ENCODE peak calls at places on chromosomes 4 and X, in seven cellular contexts. N is left ventricle myocardium inferior, Q is neural progenitor cell, J is astrocyte, O is HFF-Myc, H is astrocyte of the spinal cord, G is AG04450. C is an unnamed sample.

GRCh38 chr4:91596683-91597082 is 707.1 kb upstream of the GRID2 start:
- DNase-seq in N (no peak), Q (no peak), J (no peak), O (no peak), H (no peak), G (no peak), C (no peak)

GRCh38 chr4:165905405-165906027 is 32.5 kb downstream of the TLL1 start:
- DNase-seq in N (no peak), Q (no peak), J (peak; percentile 4), O (no peak), H (no peak), G (no peak), C (no peak)

GRCh38 chr4:30538794-30539193 is 181.4 kb upstream of the PCDH7 start:
- DNase-seq in N (no peak), Q (no peak), J (no peak), O (no peak), H (no peak), G (no peak), C (no peak)

GRCh38 chr4:180436366-180436765 is 1806.8 kb upstream of the TENM3 start:
- DNase-seq in N (no peak), Q (no peak), J (no peak), O (no peak), H (no peak), G (no peak), C (no peak)

GRCh38 chr4:10023806-10024205 is 2.5 kb upstream of the SLC2A9 start:
- DNase-seq in N (no peak), Q (no peak), J (no peak), O (no peak), H (no peak), G (no peak), C (no peak)

GRCh38 chr4:11503166-11503565 is 74.5 kb upstream of the HS3ST1 start:
- DNase-seq in N (peak; percentile 70), Q (no peak), J (no peak), O (no peak), H (no peak), G (no peak), C (no peak)

GRCh38 chr4:114558446-114559020 is 40.1 kb upstream of the UGT8 start:
- DNase-seq in N (no peak), Q (peak; percentile 18), J (no peak), O (no peak), H (peak; percentile 31), G (no peak), C (no peak)

GRCh38 chrX:2848806-2849420 is 20.2 kb downstream of the GYG2 start:
- DNase-seq in N (no peak), Q (no peak), J (peak; percentile 73), O (no peak), H (peak; percentile 57), G (no peak), C (no peak)

GRCh38 chr4:89268572-89269180 is 38.9 kb downstream of the GPRIN3 start:
- DNase-seq in N (no peak), Q (no peak), J (peak; percentile 4), O (no peak), H (no peak), G (no peak), C (no peak)

GRCh38 chr4:52889354-52889753 is 27.2 kb downstream of the RASL11B start:
- DNase-seq in N (no peak), Q (no peak), J (no peak), O (no peak), H (no peak), G (no peak), C (no peak)

GRCh38 chr4:59553063-59553738 is 1646.9 kb upstream of the ADGRL3 start:
- DNase-seq in N (no peak), Q (no peak), J (peak; percentile 25), O (no peak), H (no peak), G (no peak), C (no peak)

DNA sequence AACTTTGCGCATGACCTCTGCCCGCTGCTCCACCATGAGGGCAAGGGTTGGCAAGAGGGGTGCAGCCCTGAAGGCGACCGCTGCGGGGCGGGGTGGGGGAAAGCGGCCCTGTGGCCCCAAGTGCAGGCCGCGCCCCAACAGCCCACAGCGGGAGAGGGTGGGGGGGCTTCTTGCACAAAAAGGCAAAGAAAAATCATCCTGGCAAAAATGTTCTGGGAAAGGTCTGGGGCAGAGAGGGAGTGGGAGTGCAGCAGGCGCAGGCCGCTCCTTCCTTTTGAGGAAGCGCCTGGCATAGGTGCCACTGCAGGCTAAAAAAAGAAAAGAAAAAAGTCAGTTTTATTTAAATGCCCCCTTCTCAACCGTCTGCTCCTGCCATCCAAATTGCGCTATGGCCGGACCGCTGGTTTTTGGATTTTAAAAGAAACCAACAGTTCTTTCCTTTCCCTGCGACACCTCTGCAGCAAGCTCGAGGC is 1.4 kb downstream of the ARX start:
- DNase-seq in N (no peak), Q (peak; percentile 34), J (no peak), O (no peak), H (no peak), G (no peak), C (no peak)
- TF ChIP-seq CTCF in N (no peak), Q (peak; percentile 25), J (no peak), O (no peak), H (no peak), G (no peak), C (no peak)

DNA sequence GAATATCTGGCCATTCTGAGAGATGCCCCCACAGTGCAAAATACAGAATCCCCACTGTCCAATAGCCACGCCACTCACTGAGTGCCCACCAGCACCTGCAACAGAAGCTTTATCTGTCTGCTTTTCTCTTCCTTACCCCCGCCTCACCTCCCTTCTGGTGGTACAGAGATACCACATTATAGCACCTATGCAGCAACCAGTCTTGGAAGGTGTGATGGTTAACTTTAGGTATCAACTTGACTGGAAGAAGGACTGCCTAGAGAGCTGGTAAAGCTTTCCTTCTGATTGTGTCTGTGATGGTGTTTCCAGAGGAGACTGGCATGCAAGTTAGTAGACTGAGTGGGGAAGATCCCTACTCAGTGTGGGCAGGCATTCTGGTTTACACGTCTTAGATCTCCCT is 61.8 kb upstream of the TXK start:
- DNase-seq in N (no peak), Q (no peak), J (no peak), O (no peak), H (no peak), G (no peak), C (no peak)
- H3K4me3 ChIP-seq in N (no peak overlapping the region), Q (no peak overlapping the region), J (no peak overlapping the region), O (no peak overlapping the region), H (no peak overlapping the region), G (no peak overlapping the region), C (no peak overlapping the region)

GRCh38 chrX:57329008-57329407 is 42.5 kb downstream of the FAAH2 start:
- DNase-seq in N (no peak), Q (peak; percentile 2), J (no peak), O (no peak), H (no peak), G (no peak), C (no peak)
- TF ChIP-seq CTCF in N (no peak), Q (peak; percentile 35), J (no peak), O (no peak), H (no peak), G (no peak), C (no peak)

DNA sequence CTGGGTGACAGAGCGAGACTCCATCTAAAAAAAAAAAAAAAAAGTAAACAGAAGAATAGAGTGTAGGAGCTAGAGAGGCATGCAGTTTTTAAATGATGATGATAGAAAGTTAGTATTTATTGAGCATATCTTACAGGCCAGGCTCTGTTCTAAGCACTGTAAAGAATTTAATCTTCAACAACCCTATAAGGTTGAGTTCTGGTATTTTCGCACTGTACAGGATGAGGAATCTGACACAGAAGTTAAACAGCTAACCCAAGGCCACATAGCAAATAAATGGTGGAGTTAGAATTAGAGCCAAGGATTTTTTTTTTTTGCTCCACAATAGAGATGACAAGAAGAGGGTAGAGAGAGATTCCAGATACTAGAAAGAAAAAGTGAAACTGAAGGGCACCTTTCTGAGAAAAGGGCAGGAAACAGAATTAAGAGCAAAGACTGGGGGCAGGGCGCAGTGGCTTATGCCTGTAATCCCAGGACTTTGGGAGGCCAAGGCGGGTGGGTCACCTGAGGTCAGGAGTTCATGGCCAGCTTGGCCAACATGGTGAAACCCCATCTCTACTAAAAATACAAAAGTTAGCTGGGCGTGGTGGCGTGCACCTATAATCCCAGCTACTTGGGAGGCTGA is 56.1 kb downstream of the KLHL5 start:
- DNase-seq in N (no peak), Q (no peak), J (no peak), O (no peak), H (no peak), G (no peak), C (no peak)
- H3K4me3 ChIP-seq in N (no peak overlapping the region), Q (no peak overlapping the region), J (no peak overlapping the region), O (no peak overlapping the region), H (no peak overlapping the region), G (no peak overlapping the region), C (no peak overlapping the region)

GRCh38 chr4:169184236-169184635 is 86.5 kb downstream of the SH3RF1 start:
- DNase-seq in N (no peak), Q (no peak), J (peak; percentile 31), O (peak; percentile 45), H (no peak), G (no peak), C (no peak)

GRCh38 chr4:169183581-169183980 is 87.2 kb downstream of the SH3RF1 start:
- DNase-seq in N (no peak), Q (no peak), J (no peak), O (no peak), H (no peak), G (no peak), C (no peak)

GRCh38 chr4:169184686-169185085 is 86.1 kb downstream of the SH3RF1 start:
- DNase-seq in N (no peak), Q (no peak), J (no peak), O (no peak), H (no peak), G (no peak), C (no peak)

GRCh38 chr4:169188204-169188603 is 82.6 kb downstream of the SH3RF1 start:
- DNase-seq in N (no peak), Q (no peak), J (no peak), O (no peak), H (no peak), G (no peak), C (no peak)

DNA sequence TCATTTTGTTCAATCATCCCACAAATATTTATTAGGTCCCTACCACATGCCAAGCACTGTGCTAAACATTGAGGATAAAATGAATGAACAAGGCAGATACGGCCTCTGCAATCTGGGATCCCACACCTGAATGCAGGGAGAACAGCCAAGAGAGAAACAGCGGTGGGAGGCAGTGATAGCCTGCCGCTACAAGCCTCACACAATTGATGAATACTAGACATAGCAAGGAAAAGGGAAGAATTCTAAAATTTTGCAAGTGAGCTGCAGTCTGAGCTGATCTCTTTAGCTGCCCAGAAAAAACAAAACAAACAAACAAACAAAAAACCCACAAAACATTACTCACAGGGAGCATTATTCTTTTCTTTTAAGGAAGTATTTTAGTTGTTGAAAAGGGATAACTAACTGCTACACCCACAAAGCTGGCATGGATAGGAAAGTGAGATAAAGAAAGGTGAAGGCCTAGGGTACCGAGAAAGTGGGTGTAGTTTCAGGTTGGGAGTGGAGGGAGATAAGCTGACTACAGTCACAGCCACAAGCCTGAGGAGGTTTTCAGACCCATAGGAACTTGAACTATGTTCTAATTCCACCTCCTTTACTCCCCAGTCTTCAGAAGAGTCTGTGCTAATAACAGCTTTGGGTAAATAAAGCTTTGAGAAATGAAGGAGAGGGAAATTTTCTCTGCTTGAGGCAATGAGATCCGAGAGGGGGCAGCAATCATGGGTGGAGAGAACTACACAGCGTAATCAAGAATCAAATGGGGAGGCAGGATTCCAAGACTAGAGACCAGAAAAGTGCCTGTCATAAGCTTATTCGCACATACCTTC is 85.4 kb downstream of the SH3RF1 start:
- DNase-seq in N (no peak), Q (no peak), J (no peak), O (no peak), H (no peak), G (no peak), C (no peak)
- TF ChIP-seq CTCF in N (no peak), Q (peak; percentile 4), J (no peak), O (no peak), H (peak; percentile 14), G (peak; percentile 6), C (no peak)

GRCh38 chrX:22060952-22061351 is 28.8 kb downstream of the PHEX start:
- DNase-seq in N (no peak), Q (no peak), J (no peak), O (no peak), H (no peak), G (no peak), C (no peak)
- H3K4me3 ChIP-seq in N (no peak overlapping the region), Q (no peak overlapping the region), J (no peak overlapping the region), O (no peak overlapping the region), H (no peak overlapping the region), G (no peak overlapping the region), C (no peak overlapping the region)

C was measured in epithelial cell of proximal tubule.